ENCODE peak calls at places on chromosomes 11 and 22, in eight cellular contexts. C is heart right ventricle; W is adipocyte; X is cardiac muscle cell; L is IMR-90; D is kidney; M is SK-N-SH; N is effector memory CD4-positive, alpha-beta T cell. I is an unnamed sample. For H3K36me3, the result is how much of the 10 kb centered on the place peaks cover.

GRCh38 chr11:130645164-130645859 is 196.9 kb downstream of the ADAMTS15 start:
- DNase-seq in C (no peak), W (no peak), X (no peak), L (no peak), D (no peak), M (no peak), N (no peak), I (no peak)

GRCh38 chr22:46381142-46381541 is 45.6 kb downstream of the TRMU start:
- DNase-seq in C (no peak), W (no peak), X (no peak), L (peak), D (peak), M (no peak), N (no peak), I (no peak)

GRCh38 chr22:30705710-30706651 is 11.3 kb downstream of the OSBP2 start:
- DNase-seq in C (no peak), W (peak), X (no peak), L (peak), D (no peak), M (no peak), N (no peak), I (no peak)

GRCh38 chr11:69017951-69018350 is 4.9 kb upstream of the MRGPRF start:
- DNase-seq in C (no peak), W (no peak), X (no peak), L (no peak), D (no peak), M (no peak), N (no peak), I (no peak)

GRCh38 chr11:132658004-132658403 is 874.3 kb downstream of the OPCML start:
- DNase-seq in C (no peak), W (no peak), X (no peak), L (no peak), D (no peak), M (no peak), N (no peak), I (no peak)

GRCh38 chr11:2673871-2674471 is 25.8 kb downstream of the KCNQ1OT1 start:
- DNase-seq in C (no peak), W (no peak), X (no peak), L (no peak), D (peak), M (no peak), N (no peak), I (no peak)

GRCh38 chr11:121657191-121657590 is 204.4 kb upstream of the SORL1-AS1 start:
- DNase-seq in C (no peak), W (no peak), X (no peak), L (no peak), D (no peak), M (no peak), N (no peak), I (no peak)

GRCh38 chr22:44305888-44306287 is 6.9 kb downstream of the SHISAL1 start:
- DNase-seq in C (no peak), W (no peak), X (no peak), L (no peak), D (no peak), M (no peak), N (no peak), I (no peak)

GRCh38 chr11:107996025-107996776 is 12.5 kb upstream of the CUL5 start:
- DNase-seq in C (no peak), W (no peak), X (no peak), L (no peak), D (no peak), M (no peak), N (no peak), I (no peak)

GRCh38 chr22:26139320-26139719 is 29.9 kb upstream of the SEZ6L start:
- DNase-seq in C (peak), W (no peak), X (no peak), L (no peak), D (no peak), M (peak), N (no peak), I (no peak)

GRCh38 chr11:31772412-31772811 is 38.7 kb downstream of the PAX6 start:
- DNase-seq in C (no peak), W (no peak), X (no peak), L (no peak), D (no peak), M (no peak), N (no peak), I (no peak)

GRCh38 chr11:62444835-62445234 is 26.0 kb downstream of the SCGB1A1 start:
- DNase-seq in C (no peak), W (no peak), X (no peak), L (no peak), D (no peak), M (no peak), N (no peak), I (no peak)

GRCh38 chr22:49657275-49657973 is 170.2 kb downstream of the BRD1 start:
- DNase-seq in C (peak), W (no peak), X (no peak), L (no peak), D (peak), M (no peak), N (peak), I (peak)

GRCh38 chr22:28821452-28821851 is 21.1 kb upstream of the XBP1 start:
- DNase-seq in C (no peak), W (no peak), X (no peak), L (no peak), D (no peak), M (no peak), N (no peak), I (no peak)

GRCh38 chr22:33401291-33401690 is 343.1 kb upstream of the SYN3 start:
- DNase-seq in C (no peak), W (peak), X (no peak), L (peak), D (no peak), M (no peak), N (no peak), I (no peak)

GRCh38 chr22:19117111-19117512 is 5.1 kb downstream of the DGCR2 start:
- DNase-seq in C (no peak), W (no peak), X (no peak), L (no peak), D (no peak), M (no peak), N (no peak), I (no peak)

GRCh38 chr11:93123351-93123898 is 74.4 kb downstream of the SLC36A4 start:
- DNase-seq in C (peak), W (no peak), X (no peak), L (peak), D (no peak), M (no peak), N (no peak), I (no peak)

GRCh38 chr22:39651783-39652058 is 81.2 kb downstream of the CACNA1I start:
- DNase-seq in C (no peak), W (no peak), X (no peak), L (peak), D (no peak), M (no peak), N (no peak), I (no peak)

GRCh38 chr22:47132428-47132825 is 370.0 kb downstream of the TBC1D22A start:
- DNase-seq in C (no peak), W (no peak), X (no peak), L (no peak), D (peak), M (no peak), N (no peak), I (no peak)

GRCh38 chr11:122703541-122704272 is 48.2 kb downstream of the UBASH3B start:
- DNase-seq in C (no peak), W (no peak), X (no peak), L (no peak), D (no peak), M (no peak), N (no peak), I (no peak)

GRCh38 chr11:65065898-65066297 is 7.5 kb upstream of the NAALADL1 start:
- DNase-seq in C (no peak), W (no peak), X (peak), L (no peak), D (no peak), M (peak), N (no peak), I (no peak)
- H3K36me3 ChIP-seq in C (under half), W (under half), X (under half), L (under half), D (under half), M (under half), N (under half), I (under half)

DNA sequence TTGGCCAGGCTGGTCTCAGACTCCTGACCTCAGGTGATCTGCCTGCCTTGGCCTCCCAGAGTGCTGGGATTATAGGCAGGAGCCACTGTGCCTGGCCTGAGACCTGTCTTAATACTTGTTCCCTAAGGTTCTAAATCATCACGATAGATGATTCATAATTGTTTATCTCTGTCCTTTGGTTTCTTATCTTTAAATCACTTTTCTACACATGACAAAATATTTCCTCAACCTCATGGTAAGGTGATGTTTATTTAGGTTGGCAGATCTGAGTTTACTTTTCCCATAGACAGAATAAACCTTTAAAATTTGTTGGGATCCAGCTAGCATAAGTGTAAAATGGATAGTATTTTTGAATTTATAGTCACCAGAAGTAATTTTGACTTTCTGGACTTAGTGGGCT is 3.5 kb downstream of the PSMD13 start:
- DNase-seq in C (no peak), W (no peak), X (no peak), L (no peak), D (no peak), M (no peak), N (no peak), I (no peak)
- H3K36me3 ChIP-seq in C (under half), W (half or more), X (under half), L (under half), D (under half), M (half or more), N (half or more), I (under half)

GRCh38 chr11:47359586-47359985 is 7.1 kb upstream of the MYBPC3 start:
- DNase-seq in C (no peak), W (no peak), X (no peak), L (no peak), D (no peak), M (no peak), N (no peak), I (no peak)

GRCh38 chr11:47359162-47359561 is 6.7 kb upstream of the MYBPC3 start:
- DNase-seq in C (no peak), W (no peak), X (no peak), L (no peak), D (no peak), M (no peak), N (no peak), I (no peak)

GRCh38 chr11:47360341-47360740 is 7.8 kb upstream of the MYBPC3 start:
- DNase-seq in C (no peak), W (no peak), X (no peak), L (no peak), D (no peak), M (no peak), N (no peak), I (no peak)

GRCh38 chr11:47357985-47358730 is 5.7 kb upstream of the MYBPC3 start:
- DNase-seq in C (no peak), W (no peak), X (no peak), L (no peak), D (peak), M (no peak), N (no peak), I (no peak)

GRCh38 chr11:47358731-47359051 is 6.2 kb upstream of the MYBPC3 start:
- DNase-seq in C (no peak), W (no peak), X (no peak), L (no peak), D (no peak), M (no peak), N (no peak), I (no peak)
- H3K36me3 ChIP-seq in C (under half), W (under half), X (under half), L (under half), D (under half), M (under half), N (under half), I (under half)

GRCh38 chr11:17098038-17098437 is 20.6 kb upstream of the RPS13 start:
- DNase-seq in C (no peak), W (no peak), X (no peak), L (no peak), D (no peak), M (no peak), N (no peak), I (no peak)

GRCh38 chr11:17098632-17099031 is 21.2 kb upstream of the RPS13 start:
- DNase-seq in C (no peak), W (no peak), X (no peak), L (no peak), D (no peak), M (no peak), N (no peak), I (no peak)

DNA sequence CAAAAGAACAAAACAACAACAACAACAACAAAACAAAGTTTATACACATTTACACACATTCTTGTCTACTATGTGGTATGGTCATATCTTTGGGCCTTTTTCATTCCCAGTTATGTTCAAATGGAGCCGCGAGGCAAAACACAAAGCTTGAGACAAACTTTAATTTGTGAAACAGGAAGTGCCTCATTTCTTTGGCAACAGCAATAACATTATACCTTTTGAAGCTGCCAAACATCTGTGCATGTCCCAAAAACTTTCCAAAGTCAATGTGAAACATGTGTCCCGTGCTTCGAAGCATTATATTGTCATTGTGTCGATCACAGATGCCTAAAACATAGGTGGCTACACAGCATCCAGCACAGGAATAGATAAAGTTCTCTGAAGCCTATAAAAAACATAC is 25.0 kb upstream of the RPS13 start:
- DNase-seq in C (no peak), W (peak), X (no peak), L (no peak), D (no peak), M (no peak), N (no peak), I (no peak)
- H3K36me3 ChIP-seq in C (under half), W (half or more), X (half or more), L (under half), D (under half), M (under half), N (under half), I (half or more)

GRCh38 chr11:103681855-103682254 is 354.6 kb upstream of the DDI1 start:
- DNase-seq in C (no peak), W (no peak), X (no peak), L (no peak), D (no peak), M (no peak), N (no peak), I (no peak)
- H3K36me3 ChIP-seq in C (under half), W (under half), X (under half), L (under half), D (under half), M (under half), N (under half), I (under half)

GRCh38 chr11:120465921-120466534 is 45.5 kb upstream of the GRIK4 start:
- DNase-seq in C (no peak), W (no peak), X (no peak), L (no peak), D (no peak), M (no peak), N (no peak), I (no peak)
- H3K36me3 ChIP-seq in C (under half), W (half or more), X (half or more), L (under half), D (half or more), M (half or more), N (under half), I (half or more)

DNA sequence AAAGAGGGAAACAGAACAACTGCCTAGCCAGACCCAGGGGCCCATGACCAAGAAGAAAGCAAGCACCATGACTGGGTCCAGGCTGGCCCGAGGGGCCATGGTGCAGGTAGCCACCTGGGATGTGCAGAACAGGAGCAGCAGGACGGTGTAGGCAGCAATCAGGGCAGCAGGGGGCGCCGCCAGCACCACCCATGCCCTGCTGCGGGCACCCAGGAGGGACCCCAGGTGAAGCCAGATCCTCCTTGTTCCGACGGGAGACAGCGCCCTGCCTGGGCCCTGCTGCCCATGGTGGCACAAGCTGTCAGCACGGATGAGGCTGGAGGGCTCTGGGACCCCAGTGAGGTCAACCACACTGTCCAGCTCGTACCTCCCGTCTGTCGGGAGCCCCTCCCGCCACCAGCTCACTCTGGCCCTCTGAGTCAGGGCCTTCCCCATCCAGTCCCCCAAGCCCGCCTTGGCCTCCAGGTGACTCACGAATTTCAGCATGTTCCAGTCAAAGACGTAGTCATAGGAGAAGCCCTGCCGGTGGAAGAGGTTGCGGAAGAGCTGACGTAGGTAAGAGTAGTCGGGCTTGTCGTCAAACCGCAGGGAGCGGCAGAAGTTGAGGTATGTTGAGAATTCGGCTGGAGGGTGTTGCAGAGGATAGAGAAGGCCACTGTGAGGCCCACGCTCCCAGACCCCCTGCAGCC is 18.8 kb downstream of the CSNK1E start:
- DNase-seq in C (no peak), W (no peak), X (no peak), L (peak), D (no peak), M (peak), N (no peak), I (no peak)
- H3K36me3 ChIP-seq in C (under half), W (half or more), X (half or more), L (half or more), D (half or more), M (under half), N (half or more), I (half or more)

I was measured in right atrium auricular region.